ENCODE peak calls at places on chromosomes 11 and 22, in nine cellular contexts. One of them, this sample, is unnamed.

GRCh38 chr22:48338793-48339705 is 1488.6 kb downstream of the BRD1 start:
- DNase-seq in NCI-H1930: no peak
- DNase-seq in ELR: no peak
- DNase-seq in NCI-H510A treated with DMSO at 0.1 percent for 48 hours: no peak
- DNase-seq in activated CD4-positive, CD25-positive, alpha-beta regulatory T cell: no peak
- DNase-seq in upper lobe of left lung: no peak
- DNase-seq in dorsolateral prefrontal cortex: no peak
- DNase-seq in EL: no peak
- DNase-seq in SJSA1: no peak
- DNase-seq in this sample: no peak

GRCh38 chr22:50199836-50200332 is 927 bp upstream of the SELENOO start:
- DNase-seq in NCI-H1930: no peak
- DNase-seq in ELR: peak
- DNase-seq in NCI-H510A treated with DMSO at 0.1 percent for 48 hours: no peak
- DNase-seq in activated CD4-positive, CD25-positive, alpha-beta regulatory T cell: no peak
- DNase-seq in upper lobe of left lung: no peak
- DNase-seq in dorsolateral prefrontal cortex: no peak
- DNase-seq in EL: no peak
- DNase-seq in SJSA1: peak
- DNase-seq in this sample: no peak

GRCh38 chr11:46513934-46514342 is 79.9 kb downstream of the AMBRA1 start:
- DNase-seq in NCI-H1930: no peak
- DNase-seq in ELR: no peak
- DNase-seq in NCI-H510A treated with DMSO at 0.1 percent for 48 hours: peak
- DNase-seq in activated CD4-positive, CD25-positive, alpha-beta regulatory T cell: no peak
- DNase-seq in upper lobe of left lung: peak
- DNase-seq in dorsolateral prefrontal cortex: peak
- DNase-seq in EL: peak
- DNase-seq in SJSA1: no peak
- DNase-seq in this sample: no peak

GRCh38 chr11:128757886-128758612 is 64.2 kb downstream of the FLI1 start:
- DNase-seq in NCI-H1930: no peak
- DNase-seq in ELR: no peak
- DNase-seq in NCI-H510A treated with DMSO at 0.1 percent for 48 hours: no peak
- DNase-seq in activated CD4-positive, CD25-positive, alpha-beta regulatory T cell: peak
- DNase-seq in upper lobe of left lung: no peak
- DNase-seq in dorsolateral prefrontal cortex: no peak
- DNase-seq in EL: no peak
- DNase-seq in SJSA1: no peak
- DNase-seq in this sample: no peak

GRCh38 chr11:9025101-9025850 is 21.5 kb upstream of the NRIP3 start:
- DNase-seq in NCI-H1930: no peak
- DNase-seq in ELR: no peak
- DNase-seq in NCI-H510A treated with DMSO at 0.1 percent for 48 hours: no peak
- DNase-seq in activated CD4-positive, CD25-positive, alpha-beta regulatory T cell: no peak
- DNase-seq in upper lobe of left lung: no peak
- DNase-seq in dorsolateral prefrontal cortex: peak
- DNase-seq in EL: no peak
- DNase-seq in SJSA1: no peak
- DNase-seq in this sample: no peak

GRCh38 chr11:62169935-62170334 is 20.1 kb upstream of the SCGB1D1 start:
- DNase-seq in NCI-H1930: no peak
- DNase-seq in ELR: no peak
- DNase-seq in NCI-H510A treated with DMSO at 0.1 percent for 48 hours: no peak
- DNase-seq in activated CD4-positive, CD25-positive, alpha-beta regulatory T cell: no peak
- DNase-seq in upper lobe of left lung: no peak
- DNase-seq in dorsolateral prefrontal cortex: no peak
- DNase-seq in EL: no peak
- DNase-seq in SJSA1: no peak
- DNase-seq in this sample: no peak

GRCh38 chr11:115085461-115086220 is 407.3 kb downstream of the NXPE2 start:
- DNase-seq in NCI-H1930: no peak
- DNase-seq in ELR: no peak
- DNase-seq in NCI-H510A treated with DMSO at 0.1 percent for 48 hours: no peak
- DNase-seq in activated CD4-positive, CD25-positive, alpha-beta regulatory T cell: no peak
- DNase-seq in upper lobe of left lung: no peak
- DNase-seq in dorsolateral prefrontal cortex: no peak
- DNase-seq in EL: no peak
- DNase-seq in SJSA1: no peak
- DNase-seq in this sample: no peak

GRCh38 chr22:39724390-39724789 is 153.8 kb downstream of the CACNA1I start:
- DNase-seq in NCI-H1930: no peak
- DNase-seq in ELR: peak
- DNase-seq in NCI-H510A treated with DMSO at 0.1 percent for 48 hours: no peak
- DNase-seq in activated CD4-positive, CD25-positive, alpha-beta regulatory T cell: no peak
- DNase-seq in upper lobe of left lung: no peak
- DNase-seq in dorsolateral prefrontal cortex: no peak
- DNase-seq in EL: no peak
- DNase-seq in SJSA1: no peak
- DNase-seq in this sample: peak

GRCh38 chr22:29799217-29799680 is 32.1 kb downstream of the UQCR10 start:
- DNase-seq in NCI-H1930: no peak
- DNase-seq in ELR: peak
- DNase-seq in NCI-H510A treated with DMSO at 0.1 percent for 48 hours: peak
- DNase-seq in activated CD4-positive, CD25-positive, alpha-beta regulatory T cell: no peak
- DNase-seq in upper lobe of left lung: peak
- DNase-seq in dorsolateral prefrontal cortex: peak
- DNase-seq in EL: peak
- DNase-seq in SJSA1: peak
- DNase-seq in this sample: no peak

GRCh38 chr11:47480762-47481161 is 31.8 kb upstream of the RAPSN start:
- DNase-seq in NCI-H1930: no peak
- DNase-seq in ELR: no peak
- DNase-seq in NCI-H510A treated with DMSO at 0.1 percent for 48 hours: no peak
- DNase-seq in activated CD4-positive, CD25-positive, alpha-beta regulatory T cell: no peak
- DNase-seq in upper lobe of left lung: no peak
- DNase-seq in dorsolateral prefrontal cortex: no peak
- DNase-seq in EL: no peak
- DNase-seq in SJSA1: no peak
- DNase-seq in this sample: peak

GRCh38 chr11:62902932-62903331 is 18.2 kb downstream of the CHRM1 start:
- DNase-seq in NCI-H1930: no peak
- DNase-seq in ELR: peak
- DNase-seq in NCI-H510A treated with DMSO at 0.1 percent for 48 hours: no peak
- DNase-seq in activated CD4-positive, CD25-positive, alpha-beta regulatory T cell: no peak
- DNase-seq in upper lobe of left lung: no peak
- DNase-seq in dorsolateral prefrontal cortex: no peak
- DNase-seq in EL: no peak
- DNase-seq in SJSA1: no peak
- DNase-seq in this sample: no peak

GRCh38 chr11:68847395-68847794 is 5.7 kb upstream of the CPT1A start:
- DNase-seq in NCI-H1930: no peak
- DNase-seq in ELR: no peak
- DNase-seq in NCI-H510A treated with DMSO at 0.1 percent for 48 hours: no peak
- DNase-seq in activated CD4-positive, CD25-positive, alpha-beta regulatory T cell: no peak
- DNase-seq in upper lobe of left lung: no peak
- DNase-seq in dorsolateral prefrontal cortex: no peak
- DNase-seq in EL: no peak
- DNase-seq in SJSA1: no peak
- DNase-seq in this sample: no peak

GRCh38 chr11:92329644-92330043 is 105.0 kb downstream of the FAT3 start:
- DNase-seq in NCI-H1930: no peak
- DNase-seq in ELR: no peak
- DNase-seq in NCI-H510A treated with DMSO at 0.1 percent for 48 hours: no peak
- DNase-seq in activated CD4-positive, CD25-positive, alpha-beta regulatory T cell: no peak
- DNase-seq in upper lobe of left lung: no peak
- DNase-seq in dorsolateral prefrontal cortex: no peak
- DNase-seq in EL: peak
- DNase-seq in SJSA1: no peak
- DNase-seq in this sample: no peak

GRCh38 chr11:126929186-126930085 is 71.1 kb downstream of the KIRREL3 start:
- DNase-seq in NCI-H1930: no peak
- DNase-seq in ELR: peak
- DNase-seq in NCI-H510A treated with DMSO at 0.1 percent for 48 hours: peak
- DNase-seq in activated CD4-positive, CD25-positive, alpha-beta regulatory T cell: no peak
- DNase-seq in upper lobe of left lung: peak
- DNase-seq in dorsolateral prefrontal cortex: no peak
- DNase-seq in EL: peak
- DNase-seq in SJSA1: no peak
- DNase-seq in this sample: no peak

GRCh38 chr22:50118129-50118528 is 28.3 kb downstream of the MOV10L1 start:
- DNase-seq in NCI-H1930: no peak
- DNase-seq in ELR: no peak
- DNase-seq in NCI-H510A treated with DMSO at 0.1 percent for 48 hours: no peak
- DNase-seq in activated CD4-positive, CD25-positive, alpha-beta regulatory T cell: no peak
- DNase-seq in upper lobe of left lung: no peak
- DNase-seq in dorsolateral prefrontal cortex: no peak
- DNase-seq in EL: no peak
- DNase-seq in SJSA1: no peak
- DNase-seq in this sample: no peak

This sample was measured in NAMALWA.